ENCODE peak calls at places on chromosome 14, in seven cellular contexts. One of them, this sample, is unnamed.

GRCh38 chr14:64109821-64110554 is 184.2 kb downstream of the ESR2 start:
- DNase-seq in AG09309: no peak
- DNase-seq in stomach: no peak
- DNase-seq in mesothelial cell of epicardium: no peak
- DNase-seq in stimulated activated CD4-positive, alpha-beta T cell treated with anti-CD3 and anti-CD28 coated beads, TNF-alpha, amount 100 ng/mL, for 24 hours: no peak
- DNase-seq in AG09319: peak; percentile 32
- DNase-seq in ecto neural progenitor cell: no peak
- DNase-seq in this sample: no peak

GRCh38 chr14:21070083-21070609 is at the start of gene ARHGEF40:
- DNase-seq in AG09309: no peak
- DNase-seq in stomach: peak; percentile 74
- DNase-seq in mesothelial cell of epicardium: no peak
- DNase-seq in stimulated activated CD4-positive, alpha-beta T cell treated with anti-CD3 and anti-CD28 coated beads, TNF-alpha, amount 100 ng/mL, for 24 hours: peak; percentile 21
- DNase-seq in AG09319: no peak
- DNase-seq in ecto neural progenitor cell: peak; percentile 84
- DNase-seq in this sample: no peak

GRCh38 chr14:92755495-92755894 is 7.1 kb upstream of the LGMN start:
- DNase-seq in AG09309: no peak
- DNase-seq in stomach: no peak
- DNase-seq in mesothelial cell of epicardium: no peak
- DNase-seq in stimulated activated CD4-positive, alpha-beta T cell treated with anti-CD3 and anti-CD28 coated beads, TNF-alpha, amount 100 ng/mL, for 24 hours: no peak
- DNase-seq in AG09319: no peak
- DNase-seq in ecto neural progenitor cell: no peak
- DNase-seq in this sample: no peak

GRCh38 chr14:70045296-70045695 is 143.5 kb downstream of the SLC8A3 start:
- DNase-seq in AG09309: no peak
- DNase-seq in stomach: no peak
- DNase-seq in mesothelial cell of epicardium: no peak
- DNase-seq in stimulated activated CD4-positive, alpha-beta T cell treated with anti-CD3 and anti-CD28 coated beads, TNF-alpha, amount 100 ng/mL, for 24 hours: no peak
- DNase-seq in AG09319: no peak
- DNase-seq in ecto neural progenitor cell: no peak
- DNase-seq in this sample: no peak

GRCh38 chr14:71196921-71197320 is 289.7 kb downstream of the PCNX1 start:
- DNase-seq in AG09309: no peak
- DNase-seq in stomach: no peak
- DNase-seq in mesothelial cell of epicardium: no peak
- DNase-seq in stimulated activated CD4-positive, alpha-beta T cell treated with anti-CD3 and anti-CD28 coated beads, TNF-alpha, amount 100 ng/mL, for 24 hours: no peak
- DNase-seq in AG09319: no peak
- DNase-seq in ecto neural progenitor cell: no peak
- DNase-seq in this sample: no peak

GRCh38 chr14:61812347-61813100 is 50.3 kb downstream of the SNAPC1 start:
- DNase-seq in AG09309: no peak
- DNase-seq in stomach: no peak
- DNase-seq in mesothelial cell of epicardium: peak; percentile 27
- DNase-seq in stimulated activated CD4-positive, alpha-beta T cell treated with anti-CD3 and anti-CD28 coated beads, TNF-alpha, amount 100 ng/mL, for 24 hours: no peak
- DNase-seq in AG09319: no peak
- DNase-seq in ecto neural progenitor cell: peak; percentile 70
- DNase-seq in this sample: no peak

GRCh38 chr14:54395716-54396115 is 1.1 kb upstream of the CDKN3 start:
- DNase-seq in AG09309: no peak
- DNase-seq in stomach: no peak
- DNase-seq in mesothelial cell of epicardium: no peak
- DNase-seq in stimulated activated CD4-positive, alpha-beta T cell treated with anti-CD3 and anti-CD28 coated beads, TNF-alpha, amount 100 ng/mL, for 24 hours: no peak
- DNase-seq in AG09319: no peak
- DNase-seq in ecto neural progenitor cell: no peak
- DNase-seq in this sample: no peak

GRCh38 chr14:65153101-65153500 is 50.8 kb upstream of the MAX start:
- DNase-seq in AG09309: no peak
- DNase-seq in stomach: no peak
- DNase-seq in mesothelial cell of epicardium: no peak
- DNase-seq in stimulated activated CD4-positive, alpha-beta T cell treated with anti-CD3 and anti-CD28 coated beads, TNF-alpha, amount 100 ng/mL, for 24 hours: no peak
- DNase-seq in AG09319: no peak
- DNase-seq in ecto neural progenitor cell: no peak
- DNase-seq in this sample: peak; percentile 69

GRCh38 chr14:75306917-75307699 is 28.5 kb downstream of the FOS start:
- DNase-seq in AG09309: no peak
- DNase-seq in stomach: no peak
- DNase-seq in mesothelial cell of epicardium: no peak
- DNase-seq in stimulated activated CD4-positive, alpha-beta T cell treated with anti-CD3 and anti-CD28 coated beads, TNF-alpha, amount 100 ng/mL, for 24 hours: peak; percentile 18
- DNase-seq in AG09319: no peak
- DNase-seq in ecto neural progenitor cell: no peak
- DNase-seq in this sample: peak; percentile 19

GRCh38 chr14:104291123-104292000 is 153.0 kb downstream of the KIF26A start:
- DNase-seq in AG09309: no peak
- DNase-seq in stomach: no peak
- DNase-seq in mesothelial cell of epicardium: peak; percentile 8
- DNase-seq in stimulated activated CD4-positive, alpha-beta T cell treated with anti-CD3 and anti-CD28 coated beads, TNF-alpha, amount 100 ng/mL, for 24 hours: no peak
- DNase-seq in AG09319: no peak
- DNase-seq in ecto neural progenitor cell: peak; percentile 77
- DNase-seq in this sample: no peak

GRCh38 chr14:88992011-88992410 is 167.6 kb downstream of the TTC8 start:
- DNase-seq in AG09309: no peak
- DNase-seq in stomach: no peak
- DNase-seq in mesothelial cell of epicardium: no peak
- DNase-seq in stimulated activated CD4-positive, alpha-beta T cell treated with anti-CD3 and anti-CD28 coated beads, TNF-alpha, amount 100 ng/mL, for 24 hours: no peak
- DNase-seq in AG09319: no peak
- DNase-seq in ecto neural progenitor cell: no peak
- DNase-seq in this sample: no peak

GRCh38 chr14:60760209-60760608 is 25.6 kb downstream of the MNAT1 start:
- DNase-seq in AG09309: no peak
- DNase-seq in stomach: no peak
- DNase-seq in mesothelial cell of epicardium: no peak
- DNase-seq in stimulated activated CD4-positive, alpha-beta T cell treated with anti-CD3 and anti-CD28 coated beads, TNF-alpha, amount 100 ng/mL, for 24 hours: no peak
- DNase-seq in AG09319: no peak
- DNase-seq in ecto neural progenitor cell: no peak
- DNase-seq in this sample: no peak

GRCh38 chr14:96085369-96085768 is 46.2 kb downstream of the C14orf132 start:
- DNase-seq in AG09309: no peak
- DNase-seq in stomach: no peak
- DNase-seq in mesothelial cell of epicardium: no peak
- DNase-seq in stimulated activated CD4-positive, alpha-beta T cell treated with anti-CD3 and anti-CD28 coated beads, TNF-alpha, amount 100 ng/mL, for 24 hours: no peak
- DNase-seq in AG09319: no peak
- DNase-seq in ecto neural progenitor cell: no peak
- DNase-seq in this sample: no peak

GRCh38 chr14:79246200-79246599 is 965.1 kb downstream of the DIO2 start:
- DNase-seq in AG09309: no peak
- DNase-seq in stomach: no peak
- DNase-seq in mesothelial cell of epicardium: no peak
- DNase-seq in stimulated activated CD4-positive, alpha-beta T cell treated with anti-CD3 and anti-CD28 coated beads, TNF-alpha, amount 100 ng/mL, for 24 hours: no peak
- DNase-seq in AG09319: no peak
- DNase-seq in ecto neural progenitor cell: no peak
- DNase-seq in this sample: no peak

GRCh38 chr14:50260511-50260910 is 29.1 kb upstream of the SOS2 start:
- DNase-seq in AG09309: peak; percentile 3
- DNase-seq in stomach: no peak
- DNase-seq in mesothelial cell of epicardium: no peak
- DNase-seq in stimulated activated CD4-positive, alpha-beta T cell treated with anti-CD3 and anti-CD28 coated beads, TNF-alpha, amount 100 ng/mL, for 24 hours: no peak
- DNase-seq in AG09319: peak; percentile 19
- DNase-seq in ecto neural progenitor cell: no peak
- DNase-seq in this sample: no peak